ENCODE peak calls at places on chromosomes 16 and 17, in six cellular contexts. D is neuronal stem cell, R is mesendoderm, F is mesenchymal stem cell, W is H1, O is IMR-90. V is an unnamed sample.

GRCh38 chr17:45808845-45809244 is 24.7 kb downstream of the CRHR1 start:
- DNase-seq in D (no peak), R (no peak), F (no peak), W (no peak), O (no peak), V (no peak)

GRCh38 chr16:11179569-11179968 is 76.4 kb downstream of the SOCS1 start:
- DNase-seq in D (no peak), R (no peak), F (no peak), W (no peak), O (no peak), V (no peak)

GRCh38 chr17:48392836-48393235 is 37.2 kb downstream of the SKAP1 start:
- DNase-seq in D (no peak), R (no peak), F (peak; percentile 57), W (no peak), O (no peak), V (no peak)

GRCh38 chr16:49811630-49812334 is 44.1 kb downstream of the ZNF423 start:
- DNase-seq in D (no peak), R (peak; percentile 47), F (peak; percentile 29), W (no peak), O (no peak), V (no peak)

GRCh38 chr16:48526958-48527331 is 83.0 kb downstream of the N4BP1 start:
- DNase-seq in D (no peak), R (no peak), F (no peak), W (no peak), O (no peak), V (no peak)

GRCh38 chr17:17915183-17915582 is 57.0 kb downstream of the TOM1L2 start:
- DNase-seq in D (no peak), R (no peak), F (no peak), W (no peak), O (no peak), V (no peak)

GRCh38 chr16:30567160-30567990 is 4.1 kb downstream of the ZNF688 start:
- DNase-seq in D (no peak), R (no peak), F (peak; percentile 65), W (no peak), O (peak; percentile 27), V (peak; percentile 19)

GRCh38 chr16:18804540-18804939 is 3.2 kb upstream of the ARL6IP1 start:
- DNase-seq in D (no peak), R (peak; percentile 65), F (no peak), W (no peak), O (no peak), V (no peak)

GRCh38 chr16:66370786-66371684 is 4.5 kb downstream of the CDH5 start:
- DNase-seq in D (no peak), R (no peak), F (no peak), W (no peak), O (no peak), V (no peak)

GRCh38 chr17:27577124-27577761 is 53.7 kb upstream of the LGALS9 start:
- DNase-seq in D (no peak), R (peak; percentile 81), F (peak; percentile 74), W (no peak), O (peak; percentile 82), V (peak; percentile 86)

GRCh38 chr17:13114601-13115024 is 96.8 kb upstream of the ELAC2 start:
- DNase-seq in D (peak; percentile 61), R (peak; percentile 72), F (peak; percentile 26), W (peak; percentile 43), O (peak; percentile 28), V (peak; percentile 90)

GRCh38 chr17:16287563-16288027 is 65.7 kb downstream of the CENPV start:
- DNase-seq in D (no peak), R (no peak), F (peak; percentile 70), W (no peak), O (peak; percentile 87), V (no peak)

GRCh38 chr16:4509420-4509819 is 29.2 kb downstream of the CDIP1 start:
- DNase-seq in D (no peak), R (no peak), F (no peak), W (no peak), O (no peak), V (no peak)

GRCh38 chr16:80314042-80314441 is 226.8 kb upstream of the DYNLRB2 start:
- DNase-seq in D (no peak), R (no peak), F (no peak), W (no peak), O (no peak), V (no peak)

GRCh38 chr17:48624544-48625501 is 1.3 kb downstream of the HOXB9 start:
- DNase-seq in D (no peak), R (peak; percentile 75), F (peak; percentile 76), W (no peak), O (no peak), V (no peak)

GRCh38 chr17:68344701-68345136 is 53.4 kb downstream of the ARSG start:
- DNase-seq in D (peak; percentile 23), R (no peak), F (no peak), W (no peak), O (no peak), V (peak; percentile 61)

GRCh38 chr16:56793504-56793903 is 63.6 kb downstream of the NUP93 start:
- DNase-seq in D (no peak), R (peak; percentile 53), F (peak; percentile 54), W (no peak), O (peak; percentile 51), V (peak; percentile 67)

DNA sequence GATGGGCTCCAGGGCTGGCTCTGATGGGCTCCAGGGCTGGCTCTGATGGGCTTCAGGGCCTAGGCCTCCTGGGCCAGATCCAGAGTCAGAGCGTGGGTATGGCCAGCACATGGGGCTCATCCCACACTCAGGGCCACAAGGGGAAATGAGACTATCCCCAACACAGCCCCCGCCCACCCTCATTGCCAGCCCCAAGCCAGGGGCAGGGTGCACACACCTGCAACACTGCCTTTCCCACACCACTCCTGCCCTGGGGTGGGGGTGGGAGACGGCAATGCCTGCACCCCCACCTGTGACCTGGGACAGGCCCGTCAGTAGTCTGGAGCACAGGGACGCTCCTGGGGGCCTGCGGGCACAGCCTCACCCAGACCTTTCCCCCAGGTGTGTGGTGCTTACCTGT is 14.3 kb upstream of the ATP6V0C start:
- DNase-seq in D (no peak), R (no peak), F (no peak), W (no peak), O (no peak), V (no peak)
- H3K4me3 ChIP-seq in D (no peak overlapping the region), R (no peak overlapping the region), F (no peak overlapping the region), W (no peak overlapping the region), O (no peak overlapping the region), V (no peak overlapping the region)

DNA sequence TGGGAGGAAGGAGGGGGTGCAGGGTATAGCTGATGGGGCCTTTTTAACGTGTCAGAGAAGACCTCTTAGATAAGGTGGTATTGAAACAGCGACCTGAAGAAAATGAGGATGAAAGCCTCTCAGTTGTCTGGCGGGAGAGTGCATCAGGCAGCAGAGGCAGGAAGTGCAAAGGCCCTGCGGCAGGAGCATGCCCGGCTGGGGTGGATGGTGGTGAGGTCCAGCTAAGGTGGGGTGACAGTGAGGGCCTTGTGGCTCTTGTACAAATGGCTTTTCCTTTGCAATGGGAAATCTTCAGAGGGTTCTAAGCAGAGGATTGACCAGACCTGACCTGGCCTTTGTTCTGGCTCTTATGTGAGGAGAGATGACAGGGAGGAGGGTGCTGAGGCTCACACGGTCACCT is 11.4 kb downstream of the MMP15 start:
- DNase-seq in D (no peak), R (no peak), F (no peak), W (no peak), O (no peak), V (no peak)
- H3K4me1 ChIP-seq in D (peaks cover 4% of the 10 kb centered on the region), R (peaks cover 11% of the 10 kb centered on the region), F (peaks cover 10% of the 10 kb centered on the region), W (no peaks in the 10 kb centered on the region), O (no peaks in the 10 kb centered on the region), V (peaks cover 28% of the 10 kb centered on the region)

GRCh38 chr17:74099441-74100340 is 103.8 kb upstream of the RPL38 start:
- DNase-seq in D (no peak), R (no peak), F (no peak), W (no peak), O (no peak), V (no peak)
- H3K18ac ChIP-seq in D (peak overlapping the region; percentile 38), R (no peak overlapping the region), F (no peak overlapping the region), W (no peak overlapping the region), O (no peak overlapping the region), V (no peak overlapping the region)

GRCh38 chr16:58026705-58027340 is 1.3 kb downstream of the MMP15 start:
- DNase-seq in D (peak; percentile 45), R (no peak), F (peak; percentile 10), W (no peak), O (no peak), V (no peak)

GRCh38 chr16:58027341-58028167 is 2.0 kb downstream of the MMP15 start:
- DNase-seq in D (peak; percentile 54), R (peak; percentile 90), F (peak; percentile 42), W (peak; percentile 66), O (no peak), V (peak; percentile 68)

GRCh38 chr16:58024673-58025350 is 742 bp upstream of the MMP15 start:
- DNase-seq in D (no peak), R (peak; percentile 84), F (peak; percentile 33), W (no peak), O (no peak), V (peak; percentile 94)

GRCh38 chr16:58025351-58026138 is at the start of gene MMP15:
- DNase-seq in D (peak; percentile 70), R (peak; percentile 99), F (peak; percentile 68), W (peak; percentile 97), O (peak; percentile 50), V (peak; percentile 92)

DNA sequence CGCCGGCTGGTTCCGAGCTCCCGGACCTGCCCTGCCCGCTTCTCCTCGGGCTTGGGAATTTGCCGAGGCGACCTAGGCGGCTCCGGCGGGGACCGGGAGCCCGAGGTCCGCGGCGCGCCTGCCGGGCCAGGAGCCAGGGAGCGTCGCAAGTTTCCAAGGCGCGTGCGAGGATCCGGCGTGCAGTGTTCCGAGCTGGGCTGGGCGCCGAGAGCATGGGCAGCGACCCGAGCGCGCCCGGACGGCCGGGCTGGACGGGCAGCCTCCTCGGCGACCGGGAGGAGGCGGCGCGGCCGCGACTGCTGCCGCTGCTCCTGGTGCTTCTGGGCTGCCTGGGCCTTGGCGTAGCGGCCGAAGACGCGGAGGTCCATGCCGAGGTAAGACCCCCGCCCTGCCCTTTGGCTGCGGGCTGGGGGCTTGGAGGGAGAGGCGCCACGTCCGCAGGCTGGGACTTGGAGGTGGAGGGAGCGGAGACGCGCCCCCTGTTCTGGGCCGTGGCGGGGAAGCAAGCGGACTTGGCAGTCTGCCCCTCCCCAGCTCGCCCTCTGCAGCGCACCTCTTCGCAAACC is 668 bp downstream of the MMP15 start:
- DNase-seq in D (peak; percentile 43), R (peak; percentile 61), F (peak; percentile 61), W (no peak), O (peak; percentile 17), V (peak; percentile 44)
- H3K4me3 ChIP-seq in D (peak overlapping the region; percentile 93), R (peak overlapping the region; percentile 90), F (peak overlapping the region; percentile 78), W (peak overlapping the region; percentile 73), O (peak overlapping the region; percentile 61), V (peak overlapping the region; percentile 77)

GRCh38 chr17:42315402-42316156 is 27.3 kb downstream of the STAT5A start:
- DNase-seq in D (no peak), R (no peak), F (no peak), W (no peak), O (no peak), V (no peak)
- H3K4me1 ChIP-seq in D (peaks cover 13% of the 10 kb centered on the region), R (peaks cover 10% of the 10 kb centered on the region), F (peaks cover 21% of the 10 kb centered on the region), W (peaks cover 4% of the 10 kb centered on the region), O (peaks cover 18% of the 10 kb centered on the region), V (peaks cover 24% of the 10 kb centered on the region)

DNA sequence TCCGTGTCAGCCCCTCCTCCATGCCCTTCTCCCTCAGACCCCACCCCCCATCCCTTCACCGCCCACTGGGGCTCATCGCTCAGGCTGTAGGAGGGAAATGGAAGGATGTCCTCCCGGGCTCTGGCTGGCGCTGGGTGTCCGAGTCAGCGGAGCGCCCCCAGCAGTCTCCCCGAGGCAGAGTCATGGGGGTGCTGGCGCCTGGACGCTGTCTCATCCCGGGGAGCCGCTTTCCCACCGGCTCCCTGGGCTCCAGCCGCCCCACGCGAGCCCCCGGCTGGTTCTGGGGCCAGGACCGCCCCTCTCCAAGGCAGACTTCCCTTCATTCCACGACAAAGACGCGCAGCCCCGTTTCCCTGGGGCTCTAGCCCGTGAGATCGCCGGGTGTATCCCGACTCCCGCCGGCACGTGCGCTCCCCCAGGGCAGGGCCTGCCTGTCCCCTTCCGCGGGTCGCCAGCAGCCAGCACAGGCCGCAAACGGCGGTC is 398 bp upstream of the ANTKMT start:
- DNase-seq in D (no peak), R (peak; percentile 83), F (peak; percentile 89), W (no peak), O (peak; percentile 70), V (no peak)
- H3K18ac ChIP-seq in D (peak overlapping the region; percentile 100), R (peak overlapping the region; percentile 35), F (peak overlapping the region; percentile 99), W (peak overlapping the region; percentile 90), O (no peak overlapping the region), V (peak overlapping the region; percentile 95)

V was measured in trophoblast cell.